ENCODE peak calls at places on chromosomes 6 and 20, in ten cellular contexts. Y is prostate gland, V is Peyer's patch, P is astrocyte, F is OCI-LY7, E is BE2C, A is GM12865, D is endothelial cell of umbilical vein, W is cardiac muscle cell, Z is fibroblast of lung. C is an unnamed sample.
A peak's percentile ranks its signal among the peaks of the same experiment; 100 is the strongest.

GRCh38 chr6:129642322-129642721 is 67.7 kb downstream of the ARHGAP18 start:
- DNase-seq in Y (no peak), V (no peak), P (no peak), F (no peak), E (no peak), A (no peak), D (no peak), W (no peak), Z (no peak), C (no peak)

GRCh38 chr6:17012421-17013225 is 89.2 kb upstream of the STMND1 start:
- DNase-seq in Y (peak; percentile 33), V (no peak), P (peak; percentile 46), F (no peak), E (no peak), A (no peak), D (peak; percentile 72), W (peak; percentile 53), Z (peak; percentile 63), C (no peak)

GRCh38 chr6:152750694-152751093 is at the start of gene VIP:
- DNase-seq in Y (no peak), V (no peak), P (peak; percentile 7), F (peak; percentile 10), E (peak; percentile 44), A (peak; percentile 14), D (peak; percentile 46), W (peak; percentile 78), Z (peak; percentile 24), C (no peak)

GRCh38 chr6:30717129-30717844 is at the start of gene MDC1:
- DNase-seq in Y (peak; percentile 100), V (peak; percentile 99), P (peak; percentile 100), F (peak; percentile 100), E (peak; percentile 99), A (peak; percentile 100), D (peak; percentile 100), W (peak; percentile 100), Z (peak; percentile 100), C (peak; percentile 100)

GRCh38 chr6:107132330-107132954 is 17.1 kb upstream of the BEND3 start:
- DNase-seq in Y (no peak), V (no peak), P (no peak), F (peak; percentile 71), E (peak; percentile 64), A (peak; percentile 43), D (peak; percentile 32), W (peak; percentile 46), Z (peak; percentile 20), C (no peak)

GRCh38 chr6:90162648-90163409 is 133.8 kb downstream of the BACH2 start:
- DNase-seq in Y (no peak), V (no peak), P (no peak), F (no peak), E (no peak), A (no peak), D (no peak), W (no peak), Z (no peak), C (no peak)

GRCh38 chr20:59647271-59647670 is 42.9 kb downstream of the PHACTR3 start:
- DNase-seq in Y (no peak), V (no peak), P (no peak), F (no peak), E (no peak), A (no peak), D (no peak), W (no peak), Z (no peak), C (no peak)

GRCh38 chr6:159521962-159522361 is 171.1 kb downstream of the SOD2 start:
- DNase-seq in Y (no peak), V (no peak), P (no peak), F (no peak), E (no peak), A (no peak), D (no peak), W (no peak), Z (no peak), C (no peak)

DNA sequence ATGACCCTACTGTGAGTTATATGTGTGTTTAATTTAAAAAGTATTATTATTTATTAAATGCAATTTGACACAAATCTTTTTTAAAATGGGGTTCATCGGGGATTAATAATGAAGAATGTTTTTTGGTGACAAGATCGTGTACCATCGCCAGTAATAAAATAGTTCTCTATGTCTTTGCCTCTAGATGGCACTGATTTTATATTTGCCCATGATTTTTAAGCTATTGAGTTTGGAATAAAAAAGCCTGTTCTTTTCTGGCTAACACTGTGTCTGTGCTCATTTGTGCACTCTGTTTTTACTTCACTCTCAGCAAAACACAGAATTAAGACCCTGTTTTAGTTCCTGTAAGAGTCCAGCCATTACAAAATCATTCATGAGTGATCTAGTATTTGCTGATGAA is 127.0 kb downstream of the FARS2 start:
- DNase-seq in Y (no peak), V (no peak), P (no peak), F (no peak), E (no peak), A (no peak), D (no peak), W (no peak), Z (no peak), C (no peak)
- TF ChIP-seq CTCF in Y (no peak), V (no peak), P (no peak), F (no peak), E (no peak), A (no peak), D (no peak), W (no peak), Z (no peak), C (no peak)

GRCh38 chr6:169256061-169256460 is 2.4 kb upstream of the THBS2 start:
- DNase-seq in Y (no peak), V (peak; percentile 19), P (no peak), F (no peak), E (no peak), A (no peak), D (no peak), W (no peak), Z (no peak), C (no peak)

GRCh38 chr6:169255643-169256042 is 2.0 kb upstream of the THBS2 start:
- DNase-seq in Y (no peak), V (no peak), P (no peak), F (no peak), E (no peak), A (no peak), D (no peak), W (no peak), Z (no peak), C (no peak)

GRCh38 chr6:169253745-169254238 is at the start of gene THBS2:
- DNase-seq in Y (no peak), V (peak; percentile 47), P (peak; percentile 96), F (no peak), E (no peak), A (no peak), D (no peak), W (peak; percentile 23), Z (peak; percentile 97), C (no peak)

GRCh38 chr6:169253341-169253740 is 305 bp downstream of the THBS2 start:
- DNase-seq in Y (no peak), V (peak; percentile 38), P (no peak), F (no peak), E (no peak), A (no peak), D (no peak), W (no peak), Z (no peak), C (no peak)

DNA sequence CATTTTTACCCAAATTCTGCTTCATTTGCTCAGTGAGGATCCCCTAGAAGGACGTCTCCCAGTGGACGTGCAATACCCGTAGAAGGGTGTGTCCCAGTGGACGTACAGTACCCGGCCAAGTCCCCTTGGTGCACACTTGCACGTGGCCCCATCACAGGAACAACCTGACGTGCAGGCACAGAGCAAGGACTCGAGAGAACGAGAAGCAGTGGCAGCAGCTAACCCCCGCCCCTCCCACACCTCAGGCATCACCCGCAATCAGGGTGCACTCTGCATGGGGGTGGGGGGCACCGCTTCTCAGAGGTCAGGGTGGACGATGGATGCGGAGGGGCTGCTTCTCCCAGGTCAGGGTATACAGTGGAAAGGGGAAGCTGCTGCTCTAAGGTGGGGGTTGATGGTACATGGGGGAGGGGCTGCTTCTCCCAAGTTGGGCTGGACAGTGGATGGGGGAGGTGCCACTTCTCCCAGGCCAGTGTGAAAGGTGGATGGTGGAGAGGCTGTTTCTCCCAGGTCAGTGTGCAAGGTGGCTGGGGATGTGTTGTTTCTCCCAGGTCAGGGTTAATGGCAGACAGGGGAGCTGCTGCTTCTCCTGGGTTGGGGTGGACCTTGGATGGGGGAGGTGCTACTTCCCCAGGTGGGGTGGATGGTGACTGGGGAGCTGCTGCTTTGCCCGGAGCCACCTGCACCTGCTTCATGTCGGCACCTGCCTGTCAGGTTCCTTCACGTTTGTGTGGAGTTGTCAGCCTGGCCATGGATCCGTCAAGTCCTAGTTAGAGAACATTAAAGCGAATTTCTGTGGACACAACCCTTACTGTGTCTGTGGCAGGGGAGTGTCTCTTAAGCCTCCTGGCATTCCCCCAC is 1.0 kb upstream of the THBS2 start:
- DNase-seq in Y (no peak), V (peak; percentile 34), P (no peak), F (no peak), E (no peak), A (no peak), D (no peak), W (no peak), Z (no peak), C (no peak)
- H3K4me3 ChIP-seq in Y (no peak overlapping the region), V (no peak overlapping the region), P (no peak overlapping the region), F (no peak overlapping the region), E (no peak overlapping the region), A (no peak overlapping the region), D (no peak overlapping the region), W (no peak overlapping the region), Z (no peak overlapping the region), C (no peak overlapping the region)

GRCh38 chr20:52518735-52519134 is 327.2 kb upstream of the ZFP64 start:
- DNase-seq in Y (no peak), V (no peak), P (peak; percentile 32), F (no peak), E (no peak), A (peak; percentile 9), D (no peak), W (no peak), Z (peak; percentile 32), C (no peak)
- TF ChIP-seq CTCF in Y (no peak), V (no peak), P (no peak), F (no peak), E (no peak), A (no peak), D (no peak), W (no peak), Z (no peak), C (no peak)

DNA sequence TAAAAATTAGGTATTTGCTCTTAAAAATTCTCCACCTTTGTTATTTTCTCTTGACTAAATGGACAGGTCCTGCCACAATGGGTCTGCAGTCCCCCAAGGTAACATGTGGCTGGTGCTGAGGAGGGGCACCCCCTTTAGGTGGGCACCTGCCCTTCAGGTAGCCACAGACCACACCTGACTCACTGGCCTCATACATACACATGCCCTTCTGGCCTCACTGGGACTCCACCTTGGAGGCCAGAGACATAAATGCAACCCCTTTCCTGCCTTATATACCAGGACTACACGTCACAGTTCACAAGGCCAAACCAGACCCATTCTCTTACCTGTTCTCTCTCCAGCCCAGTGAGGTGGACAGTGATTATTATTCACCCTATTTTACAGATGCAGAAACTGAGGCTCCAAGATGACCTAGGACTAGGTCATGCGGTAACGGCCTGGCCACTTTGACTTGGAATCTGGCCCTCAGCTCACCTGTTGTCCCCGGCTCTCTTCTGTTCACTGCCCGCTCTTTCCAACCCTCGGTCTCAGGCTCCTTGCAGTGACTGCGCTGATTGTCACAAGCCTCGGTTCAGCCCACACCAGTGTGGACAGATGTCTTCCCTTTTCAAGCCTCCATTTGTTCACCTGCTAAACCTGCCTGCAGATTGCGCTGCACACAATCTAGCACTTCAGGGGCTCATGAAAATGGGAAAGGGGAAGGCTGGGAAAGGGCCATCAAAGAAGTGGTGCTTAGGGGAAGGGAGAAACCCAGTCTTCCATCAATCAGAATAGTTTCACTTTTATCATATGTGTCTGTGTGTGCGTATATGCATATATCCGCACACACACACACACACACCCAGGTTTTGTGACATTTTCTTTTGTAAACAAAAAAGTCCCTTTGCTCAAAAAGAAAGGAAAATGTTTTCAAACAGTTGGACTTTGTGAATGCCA is 121.7 kb downstream of the BCAS1 start:
- DNase-seq in Y (no peak), V (no peak), P (no peak), F (no peak), E (no peak), A (no peak), D (no peak), W (no peak), Z (no peak), C (no peak)
- H3K4me3 ChIP-seq in Y (no peak overlapping the region), V (no peak overlapping the region), P (peak overlapping the region; percentile 3), F (no peak overlapping the region), E (no peak overlapping the region), A (no peak overlapping the region), D (no peak overlapping the region), W (no peak overlapping the region), Z (no peak overlapping the region), C (no peak overlapping the region)